ENCODE peak calls at places on chromosomes 6 and 20, in six cellular contexts. K is CD8-positive, alpha-beta T cell; A is psoas muscle; O is mucosa of descending colon; C is stimulated activated CD4-positive, alpha-beta T cell treated with anti-CD3 and anti-CD28 coated beads, Interleukin-12 subunit alpha, Interleukin-12 subunit beta, amount 100 ng/mL, for 48 hours; Z is glutamatergic neuron. R is an unnamed sample.

GRCh38 chr6:45590225-45590624 is 212.5 kb upstream of the SUPT3H start:
- DNase-seq in Z (no peak), O (no peak), K (no peak), A (no peak), C (no peak), R (no peak)

GRCh38 chr6:82084324-82084920 is 163.1 kb downstream of the IBTK start:
- DNase-seq in C (no peak), Z (no peak), O (no peak), A (no peak), K (no peak), R (no peak)

GRCh38 chr6:87806098-87806497 is 104.1 kb upstream of the AKIRIN2 start:
- DNase-seq in O (no peak), C (no peak), K (no peak), Z (no peak), A (no peak), R (no peak)

GRCh38 chr6:50821431-50822077 is 2.9 kb downstream of the TFAP2B start:
- DNase-seq in Z (no peak), C (no peak), O (no peak), K (no peak), A (no peak), R (no peak)

GRCh38 chr6:132166670-132167069 is 215.5 kb upstream of the CCN2 start:
- DNase-seq in A (no peak), Z (no peak), O (no peak), C (no peak), K (no peak), R (no peak)

GRCh38 chr20:19015890-19016465 is 196.5 kb upstream of the SLC24A3 start:
- DNase-seq in C (no peak), O (no peak), K (no peak), A (peak; percentile 35), Z (no peak), R (no peak)

GRCh38 chr6:108635505-108636226 is 74.9 kb downstream of the FOXO3 start:
- DNase-seq in Z (no peak), A (no peak), C (no peak), K (peak; percentile 18), O (no peak), R (peak; percentile 18)

GRCh38 chr6:46626228-46626909 is 26.2 kb downstream of the CYP39A1 start:
- DNase-seq in A (no peak), C (no peak), K (no peak), Z (no peak), O (no peak), R (peak; percentile 19)

GRCh38 chr6:90284236-90284744 is 12.4 kb downstream of the BACH2 start:
- DNase-seq in Z (no peak), O (no peak), C (peak; percentile 55), A (no peak), K (no peak), R (peak; percentile 25)

GRCh38 chr20:57968111-57968510 is 258.3 kb upstream of the PMEPA1 start:
- DNase-seq in A (no peak), Z (no peak), C (no peak), K (no peak), O (no peak), R (no peak)

GRCh38 chr20:38970302-38970701 is 8.2 kb downstream of the DHX35 start:
- DNase-seq in A (no peak), K (no peak), Z (no peak), C (no peak), O (no peak), R (no peak)

GRCh38 chr6:3383525-3383924 is 73.3 kb downstream of the SLC22A23 start:
- DNase-seq in O (peak; percentile 60), Z (no peak), K (no peak), C (no peak), A (no peak), R (no peak)

GRCh38 chr6:89282749-89283148 is 32.4 kb downstream of the GABRR2 start:
- DNase-seq in A (no peak), O (no peak), Z (no peak), K (no peak), C (no peak), R (no peak)

GRCh38 chr6:48080227-48081009 is 30.6 kb downstream of the PTCHD4 start:
- DNase-seq in A (no peak), C (no peak), Z (no peak), K (no peak), O (no peak), R (no peak)

GRCh38 chr20:50578061-50578777 is 68.0 kb downstream of the PTPN1 start:
- DNase-seq in A (no peak), C (no peak), K (no peak), Z (no peak), O (peak; percentile 78), R (no peak)

GRCh38 chr6:34684364-34684763 is 12.2 kb downstream of the ILRUN start:
- DNase-seq in O (no peak), C (no peak), A (no peak), K (no peak), Z (no peak), R (no peak)

GRCh38 chr6:17313971-17314370 is 32.8 kb downstream of the RBM24 start:
- DNase-seq in C (no peak), O (no peak), K (no peak), A (no peak), Z (no peak), R (no peak)

GRCh38 chr6:119028106-119028505 is 50.4 kb downstream of the FAM184A start:
- DNase-seq in O (no peak), C (no peak), Z (no peak), K (no peak), A (no peak), R (no peak)

GRCh38 chr20:21515300-21516179 is 1.7 kb upstream of the NKX2-2 start:
- DNase-seq in C (no peak), K (no peak), O (no peak), A (no peak), Z (peak; percentile 21), R (no peak)

GRCh38 chr6:34536251-34536958 is 19.7 kb downstream of the SPDEF start:
- DNase-seq in Z (no peak), C (no peak), A (no peak), K (no peak), O (peak; percentile 81), R (no peak)

GRCh38 chr6:105370316-105370715 is 32.6 kb downstream of the PREP start:
- DNase-seq in K (no peak), Z (no peak), C (no peak), O (no peak), A (no peak), R (no peak)

GRCh38 chr6:88823998-88824397 is 139.4 kb downstream of the RNGTT start:
- DNase-seq in A (no peak), K (no peak), C (no peak), O (no peak), Z (no peak), R (no peak)

GRCh38 chr6:52063584-52064400 is 23.6 kb downstream of the PKHD1 start:
- DNase-seq in Z (peak; percentile 34), K (peak; percentile 46), C (peak; percentile 36), A (no peak), O (peak; percentile 31), R (peak; percentile 50)

R was measured in central memory CD4-positive, alpha-beta T cell.